ENCODE peak calls at places on chromosomes 2 and 18, in six cellular contexts. X is CD8-positive, alpha-beta memory T cell; Q is foreskin fibroblast; G is brain microvascular endothelial cell; L is left ventricle myocardium inferior; I is MCF 10A. Y is an unnamed sample.

GRCh38 chr2:66435549-66435875 is 587 bp downstream of the MEIS1 start:
- DNase-seq in I (no peak), X (no peak), G (no peak), Q (no peak), L (no peak), Y (no peak)

GRCh38 chr2:104769096-104769495 is 84.8 kb upstream of the POU3F3 start:
- DNase-seq in I (peak), L (no peak), Q (peak), X (no peak), G (peak), Y (no peak)

GRCh38 chr2:63735263-63735662 is 106.4 kb upstream of the UGP2 start:
- DNase-seq in G (peak), Q (peak), L (no peak), X (no peak), I (no peak), Y (no peak)

GRCh38 chr2:237194906-237195305 is 109.2 kb downstream of the COPS8 start:
- DNase-seq in L (no peak), Q (no peak), I (no peak), X (no peak), G (no peak), Y (no peak)

GRCh38 chr2:3134026-3134571 is 243.5 kb downstream of the EIPR1 start:
- DNase-seq in L (no peak), X (no peak), G (no peak), Q (no peak), I (no peak), Y (no peak)

GRCh38 chr2:191171708-191172355 is 21.0 kb upstream of the STAT4 start:
- DNase-seq in X (no peak), I (peak), Q (peak), L (no peak), G (peak), Y (no peak)

GRCh38 chr2:120750488-120751210 is 15.0 kb downstream of the GLI2 start:
- DNase-seq in Q (no peak), X (no peak), I (no peak), G (no peak), L (no peak), Y (no peak)

GRCh38 chr2:230829959-230830358 is 34.8 kb upstream of the ITM2C start:
- DNase-seq in X (no peak), I (no peak), Q (no peak), G (no peak), L (no peak), Y (no peak)

GRCh38 chr18:11994708-11995444 is 13.6 kb downstream of the IMPA2 start:
- DNase-seq in X (no peak), G (no peak), Q (peak), L (no peak), I (peak), Y (peak)

GRCh38 chr18:23277399-23277798 is 142.1 kb downstream of the CABLES1 start:
- DNase-seq in X (no peak), I (no peak), G (no peak), Q (no peak), L (no peak), Y (no peak)

GRCh38 chr2:33215299-33215698 is 261.1 kb upstream of the RASGRP3 start:
- DNase-seq in X (no peak), L (peak), G (peak), Q (peak), I (peak), Y (peak)

GRCh38 chr18:37481491-37481890 is 84.1 kb downstream of the CELF4 start:
- DNase-seq in G (no peak), L (no peak), Q (no peak), X (no peak), I (peak), Y (no peak)

GRCh38 chr2:35410431-35411061 is 945.0 kb upstream of the CRIM1 start:
- DNase-seq in G (peak), I (peak), L (peak), Q (no peak), X (no peak), Y (peak)

GRCh38 chr2:126657146-126657635 is 1.2 kb downstream of the GYPC start:
- DNase-seq in I (peak), X (peak), Q (peak), L (peak), G (peak), Y (peak)

GRCh38 chr2:149825473-149825872 is 237.9 kb upstream of the MMADHC start:
- DNase-seq in G (no peak), I (no peak), X (no peak), L (no peak), Q (no peak), Y (no peak)

GRCh38 chr18:39419315-39419714 is 1853.7 kb upstream of the CELF4 start:
- DNase-seq in I (no peak), Q (no peak), L (no peak), G (no peak), X (no peak), Y (no peak)

GRCh38 chr2:53600835-53601234 is 166.8 kb upstream of the CHAC2 start:
- DNase-seq in L (no peak), X (no peak), I (peak), G (peak), Q (no peak), Y (no peak)

GRCh38 chr2:128472789-128473174 is 154.1 kb upstream of the HS6ST1 start:
- DNase-seq in I (no peak), Q (peak), G (no peak), L (no peak), X (no peak), Y (no peak)

GRCh38 chr2:74405994-74406583 is 15.3 kb downstream of the C2orf81 start:
- DNase-seq in I (no peak), X (no peak), L (no peak), G (peak), Q (no peak), Y (no peak)

GRCh38 chr18:23183356-23184150 is 48.3 kb downstream of the CABLES1 start:
- DNase-seq in I (no peak), X (no peak), Q (peak), G (peak), L (no peak), Y (no peak)

GRCh38 chr2:201964631-201965206 is 68.9 kb upstream of the FZD7 start:
- DNase-seq in Q (no peak), I (no peak), L (no peak), X (peak), G (no peak), Y (no peak)

GRCh38 chr18:56889621-56890020 is 238.5 kb downstream of the WDR7 start:
- DNase-seq in G (no peak), X (no peak), Q (no peak), I (no peak), L (no peak), Y (no peak)

GRCh38 chr2:31170071-31170698 is 31.9 kb upstream of the GALNT14 start:
- DNase-seq in Q (peak), G (peak), L (peak), X (peak), I (peak), Y (peak)

GRCh38 chr2:158211516-158211915 is 109.8 kb downstream of the UPP2 start:
- DNase-seq in I (no peak), X (no peak), Q (no peak), L (no peak), G (no peak), Y (no peak)

GRCh38 chr2:228079194-228079593 is 102.3 kb downstream of the SPHKAP start:
- DNase-seq in G (no peak), L (no peak), X (no peak), I (no peak), Q (no peak), Y (no peak)

GRCh38 chr2:37526323-37526722 is 145.1 kb downstream of the CDC42EP3 start:
- DNase-seq in G (no peak), I (no peak), Q (no peak), X (no peak), L (no peak), Y (no peak)

GRCh38 chr18:8176554-8176953 is 432.7 kb upstream of the RAB12 start:
- DNase-seq in L (no peak), X (no peak), G (no peak), Q (no peak), I (no peak), Y (no peak)

GRCh38 chr2:191311627-191312026 is 66.4 kb downstream of the MYO1B start:
- DNase-seq in X (no peak), G (peak), I (peak), L (no peak), Q (peak), Y (no peak)

GRCh38 chr2:159249955-159250723 is 36.4 kb downstream of the WDSUB1 start:
- DNase-seq in X (no peak), L (no peak), I (peak), G (peak), Q (peak), Y (peak)

GRCh38 chr2:191806396-191806795 is 40.5 kb downstream of the CAVIN2 start:
- DNase-seq in L (no peak), G (no peak), X (no peak), I (peak), Q (no peak), Y (no peak)

GRCh38 chr2:70143314-70144150 is 47.3 kb downstream of the C2orf42 start:
- DNase-seq in L (no peak), Q (peak), G (peak), X (peak), I (peak), Y (peak)

GRCh38 chr2:200416878-200417277 is 93.0 kb downstream of the KCTD18 start:
- DNase-seq in G (no peak), I (no peak), X (no peak), L (no peak), Q (no peak), Y (no peak)

GRCh38 chr2:45904931-45905642 is 253.6 kb downstream of the PRKCE start:
- DNase-seq in Q (no peak), L (no peak), X (no peak), I (no peak), G (no peak), Y (no peak)

GRCh38 chr2:189116984-189117383 is 62.6 kb downstream of the COL5A2 start:
- DNase-seq in G (no peak), I (no peak), L (no peak), Q (no peak), X (no peak), Y (no peak)

GRCh38 chr2:221364672-221365071 is 207.4 kb downstream of the EPHA4 start:
- DNase-seq in L (no peak), Q (no peak), G (no peak), I (no peak), X (no peak), Y (no peak)

GRCh38 chr2:81835318-81836000 is 1530.9 kb upstream of the LRRTM1 start:
- DNase-seq in Q (no peak), G (no peak), X (no peak), L (no peak), I (peak), Y (no peak)

GRCh38 chr18:11996907-11997306 is 15.6 kb downstream of the IMPA2 start:
- DNase-seq in G (no peak), Q (no peak), I (no peak), L (no peak), X (no peak), Y (peak)

GRCh38 chr18:59823611-59824195 is 76.1 kb upstream of the PMAIP1 start:
- DNase-seq in Q (peak), X (no peak), L (peak), I (peak), G (peak), Y (no peak)

Y was measured in aorta.